ENCODE peak calls at places on chromosomes 1 and 21, in five cellular contexts. One of them, this sample, is unnamed. For H3K4me1, the result is how much of the 10 kb centered on the place peaks cover.

GRCh38 chr1:10778640-10779039 is 17.8 kb downstream of the CASZ1 start:
- DNase-seq in fibroblast of lung: no peak
- DNase-seq in endothelial cell of umbilical vein: no peak
- DNase-seq in GM23248: no peak
- DNase-seq in neural progenitor cell: no peak
- DNase-seq in this sample: no peak

GRCh38 chr1:30733520-30733919 is 10.1 kb upstream of the MATN1 start:
- DNase-seq in fibroblast of lung: no peak
- DNase-seq in endothelial cell of umbilical vein: no peak
- DNase-seq in GM23248: no peak
- DNase-seq in neural progenitor cell: no peak
- DNase-seq in this sample: no peak

GRCh38 chr1:39102537-39103320 is 76.6 kb downstream of the NDUFS5 start:
- DNase-seq in fibroblast of lung: peak
- DNase-seq in endothelial cell of umbilical vein: peak
- DNase-seq in GM23248: peak
- DNase-seq in neural progenitor cell: peak
- DNase-seq in this sample: peak

GRCh38 chr1:98323396-98323795 is 338.1 kb upstream of the SNX7 start:
- DNase-seq in fibroblast of lung: peak
- DNase-seq in endothelial cell of umbilical vein: peak
- DNase-seq in GM23248: peak
- DNase-seq in neural progenitor cell: no peak
- DNase-seq in this sample: peak

GRCh38 chr1:166377896-166378295 is 211.1 kb upstream of the FAM78B start:
- DNase-seq in fibroblast of lung: no peak
- DNase-seq in endothelial cell of umbilical vein: no peak
- DNase-seq in GM23248: no peak
- DNase-seq in neural progenitor cell: no peak
- DNase-seq in this sample: no peak

GRCh38 chr1:186059311-186059710 is 315.7 kb downstream of the TPR start:
- DNase-seq in fibroblast of lung: peak
- DNase-seq in endothelial cell of umbilical vein: no peak
- DNase-seq in GM23248: peak
- DNase-seq in neural progenitor cell: no peak
- DNase-seq in this sample: peak

GRCh38 chr1:110176299-110176956 is 26.1 kb downstream of the SLC6A17 start:
- DNase-seq in fibroblast of lung: no peak
- DNase-seq in endothelial cell of umbilical vein: peak
- DNase-seq in GM23248: no peak
- DNase-seq in neural progenitor cell: no peak
- DNase-seq in this sample: no peak

GRCh38 chr1:226123591-226124471 is 61.3 kb downstream of the H3-3A start:
- DNase-seq in fibroblast of lung: no peak
- DNase-seq in endothelial cell of umbilical vein: no peak
- DNase-seq in GM23248: peak
- DNase-seq in neural progenitor cell: no peak
- DNase-seq in this sample: no peak

GRCh38 chr21:28781602-28782274 is 210.9 kb downstream of the LTN1 start:
- DNase-seq in fibroblast of lung: peak
- DNase-seq in endothelial cell of umbilical vein: peak
- DNase-seq in GM23248: peak
- DNase-seq in neural progenitor cell: peak
- DNase-seq in this sample: no peak

GRCh38 chr1:10992864-10993263 is 19.6 kb upstream of the TARDBP start:
- DNase-seq in fibroblast of lung: no peak
- DNase-seq in endothelial cell of umbilical vein: no peak
- DNase-seq in GM23248: no peak
- DNase-seq in neural progenitor cell: no peak
- DNase-seq in this sample: no peak

GRCh38 chr1:116874622-116875277 is 35.0 kb upstream of the PTGFRN start:
- DNase-seq in fibroblast of lung: no peak
- DNase-seq in endothelial cell of umbilical vein: no peak
- DNase-seq in GM23248: peak
- DNase-seq in neural progenitor cell: no peak
- DNase-seq in this sample: peak

GRCh38 chr1:39387452-39387851 is 104.0 kb upstream of the BMP8A start:
- DNase-seq in fibroblast of lung: peak
- DNase-seq in endothelial cell of umbilical vein: peak
- DNase-seq in GM23248: peak
- DNase-seq in neural progenitor cell: no peak
- DNase-seq in this sample: peak

GRCh38 chr1:83500987-83501591 is 497.8 kb downstream of the TTLL7 start:
- DNase-seq in fibroblast of lung: no peak
- DNase-seq in endothelial cell of umbilical vein: no peak
- DNase-seq in GM23248: no peak
- DNase-seq in neural progenitor cell: no peak
- DNase-seq in this sample: no peak

GRCh38 chr1:113674591-113674990 is 84.7 kb downstream of the PHTF1 start:
- DNase-seq in fibroblast of lung: no peak
- DNase-seq in endothelial cell of umbilical vein: no peak
- DNase-seq in GM23248: peak
- DNase-seq in neural progenitor cell: no peak
- DNase-seq in this sample: no peak

GRCh38 chr1:245156736-245157505 is 2.1 kb downstream of the KIF26B start:
- DNase-seq in fibroblast of lung: peak
- DNase-seq in endothelial cell of umbilical vein: no peak
- DNase-seq in GM23248: peak
- DNase-seq in neural progenitor cell: peak
- DNase-seq in this sample: peak

GRCh38 chr21:45326169-45326833 is 38.6 kb upstream of the POFUT2 start:
- DNase-seq in fibroblast of lung: peak
- DNase-seq in endothelial cell of umbilical vein: no peak
- DNase-seq in GM23248: peak
- DNase-seq in neural progenitor cell: no peak
- DNase-seq in this sample: no peak

GRCh38 chr1:164602142-164602429 is 43.1 kb downstream of the PBX1 start:
- DNase-seq in fibroblast of lung: no peak
- DNase-seq in endothelial cell of umbilical vein: no peak
- DNase-seq in GM23248: peak
- DNase-seq in neural progenitor cell: no peak
- DNase-seq in this sample: no peak

GRCh38 chr1:1068374-1069060 is 5.6 kb downstream of the RNF223 start:
- DNase-seq in fibroblast of lung: no peak
- DNase-seq in endothelial cell of umbilical vein: no peak
- DNase-seq in GM23248: no peak
- DNase-seq in neural progenitor cell: peak
- DNase-seq in this sample: no peak

GRCh38 chr1:85815906-85816305 is 107.7 kb upstream of the ZNHIT6 start:
- DNase-seq in fibroblast of lung: no peak
- DNase-seq in endothelial cell of umbilical vein: no peak
- DNase-seq in GM23248: no peak
- DNase-seq in neural progenitor cell: no peak
- DNase-seq in this sample: no peak

GRCh38 chr1:71641013-71641412 is 560.2 kb upstream of the ZRANB2 start:
- DNase-seq in fibroblast of lung: no peak
- DNase-seq in endothelial cell of umbilical vein: no peak
- DNase-seq in GM23248: no peak
- DNase-seq in neural progenitor cell: no peak
- DNase-seq in this sample: no peak

GRCh38 chr1:173367136-173367535 is 110.0 kb upstream of the PRDX6 start:
- DNase-seq in fibroblast of lung: no peak
- DNase-seq in endothelial cell of umbilical vein: no peak
- DNase-seq in GM23248: no peak
- DNase-seq in neural progenitor cell: no peak
- DNase-seq in this sample: peak

GRCh38 chr1:113784104-113784779 is 25.0 kb upstream of the PHTF1 start:
- DNase-seq in fibroblast of lung: no peak
- DNase-seq in endothelial cell of umbilical vein: no peak
- DNase-seq in GM23248: no peak
- DNase-seq in neural progenitor cell: no peak
- DNase-seq in this sample: peak

GRCh38 chr1:14598007-14598497 is 433 bp upstream of the KAZN start:
- DNase-seq in fibroblast of lung: no peak
- DNase-seq in endothelial cell of umbilical vein: no peak
- DNase-seq in GM23248: no peak
- DNase-seq in neural progenitor cell: peak
- DNase-seq in this sample: no peak

DNA sequence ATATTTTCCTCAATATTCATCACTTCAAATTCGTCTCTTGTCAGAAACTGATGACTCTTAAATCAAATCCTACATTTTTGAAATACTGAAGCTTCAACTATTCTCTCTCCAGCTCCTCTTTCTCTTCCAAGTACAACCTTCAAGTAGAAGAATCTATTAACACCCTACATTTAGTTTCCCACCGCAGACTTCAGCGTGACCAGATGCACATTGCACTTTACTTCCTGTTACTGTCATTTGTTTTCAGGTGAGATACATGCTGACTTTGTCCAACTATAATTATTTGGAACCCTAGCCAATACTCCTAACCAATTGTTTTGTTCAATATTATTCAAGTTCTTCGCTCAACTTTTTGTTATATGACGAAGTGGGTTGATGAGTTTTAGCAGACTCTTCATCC is 116.0 kb downstream of the MRPL39 start:
- DNase-seq in fibroblast of lung: no peak
- DNase-seq in endothelial cell of umbilical vein: no peak
- DNase-seq in GM23248: no peak
- DNase-seq in neural progenitor cell: no peak
- DNase-seq in this sample: no peak
- H3K4me1 ChIP-seq in fibroblast of lung: under half
- H3K4me1 ChIP-seq in endothelial cell of umbilical vein: under half
- H3K4me1 ChIP-seq in GM23248: under half
- H3K4me1 ChIP-seq in neural progenitor cell: under half
- H3K4me1 ChIP-seq in this sample: under half

DNA sequence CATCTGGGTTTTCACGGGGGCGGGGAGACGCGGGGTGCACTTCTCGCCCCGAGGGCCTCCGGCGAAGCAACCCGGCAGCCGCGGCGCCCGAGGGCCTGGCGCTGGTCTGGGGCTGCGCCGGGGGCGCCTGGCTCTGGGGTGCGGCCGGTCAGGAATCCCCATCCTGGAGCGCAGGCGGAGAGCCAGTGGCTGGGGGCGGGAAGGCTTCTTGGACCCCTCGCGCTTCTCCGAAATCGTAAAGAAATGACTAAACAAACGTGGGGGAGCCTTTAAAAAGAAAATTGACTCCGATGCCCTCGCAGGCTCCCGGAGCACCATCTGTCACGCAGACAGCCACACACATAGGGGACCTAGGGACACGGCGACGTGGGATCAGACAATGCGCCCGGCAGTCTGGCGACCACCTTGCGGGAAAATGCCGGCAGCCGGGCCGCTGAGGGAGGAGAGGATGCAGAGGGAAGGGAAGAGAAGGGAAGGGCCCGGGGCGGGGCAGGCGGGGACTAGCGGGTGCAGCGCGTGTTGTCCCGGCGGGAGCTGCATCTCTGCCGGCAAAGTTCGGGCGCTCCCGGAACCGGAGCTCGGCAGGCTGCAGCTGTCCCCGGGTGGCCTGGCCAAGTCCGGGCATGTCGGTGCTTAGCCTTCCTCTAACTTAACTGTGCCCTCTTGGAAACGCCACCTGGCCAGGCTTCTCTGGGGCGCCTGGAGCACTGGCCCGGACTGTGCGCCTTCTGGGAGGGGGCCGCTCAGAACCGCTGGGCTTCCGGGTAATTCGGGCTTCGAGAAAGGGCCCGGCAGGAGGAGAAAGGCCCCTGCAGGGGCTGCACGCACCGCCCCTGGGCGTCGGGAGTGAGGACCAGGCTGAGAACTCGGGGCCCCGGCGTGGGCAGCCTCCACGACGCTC is 1.9 kb downstream of the NHLH2 start:
- DNase-seq in fibroblast of lung: no peak
- DNase-seq in endothelial cell of umbilical vein: no peak
- DNase-seq in GM23248: peak
- DNase-seq in neural progenitor cell: peak
- DNase-seq in this sample: no peak
- TF ChIP-seq EZH2 in fibroblast of lung: peak
- TF ChIP-seq EZH2 in endothelial cell of umbilical vein: peak
- TF ChIP-seq EZH2 in GM23248: peak
- TF ChIP-seq EZH2 in neural progenitor cell: peak
- TF ChIP-seq EZH2 in this sample: peak

GRCh38 chr1:221994274-221994698 is 252.4 kb upstream of the DUSP10 start:
- DNase-seq in fibroblast of lung: no peak
- DNase-seq in endothelial cell of umbilical vein: no peak
- DNase-seq in GM23248: peak
- DNase-seq in neural progenitor cell: no peak
- DNase-seq in this sample: peak

GRCh38 chr1:221992427-221992826 is 250.5 kb upstream of the DUSP10 start:
- DNase-seq in fibroblast of lung: no peak
- DNase-seq in endothelial cell of umbilical vein: no peak
- DNase-seq in GM23248: no peak
- DNase-seq in neural progenitor cell: no peak
- DNase-seq in this sample: no peak

GRCh38 chr1:221998186-221998612 is 256.3 kb upstream of the DUSP10 start:
- DNase-seq in fibroblast of lung: peak
- DNase-seq in endothelial cell of umbilical vein: no peak
- DNase-seq in GM23248: peak
- DNase-seq in neural progenitor cell: no peak
- DNase-seq in this sample: peak

GRCh38 chr1:221993444-221993948 is 251.6 kb upstream of the DUSP10 start:
- DNase-seq in fibroblast of lung: no peak
- DNase-seq in endothelial cell of umbilical vein: peak
- DNase-seq in GM23248: no peak
- DNase-seq in neural progenitor cell: no peak
- DNase-seq in this sample: no peak

DNA sequence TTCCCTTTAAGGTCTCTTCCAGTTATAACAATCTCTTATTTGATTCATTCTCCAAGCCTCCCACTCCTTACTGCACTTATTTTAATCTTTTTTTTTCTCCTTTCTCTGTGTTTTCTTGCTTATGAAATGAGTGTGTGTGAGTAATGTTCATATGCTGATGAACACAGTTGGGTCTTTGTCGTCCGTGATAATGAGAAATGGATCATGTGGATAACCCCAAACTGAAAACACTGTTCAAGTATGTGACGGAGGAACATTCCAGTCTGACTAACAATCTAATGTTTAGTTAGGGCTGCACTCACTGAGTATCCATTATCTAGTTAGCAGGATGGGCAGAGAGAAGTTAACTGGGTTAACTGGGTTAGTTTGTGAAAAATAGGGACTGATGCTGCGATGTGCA is 253.1 kb upstream of the DUSP10 start:
- DNase-seq in fibroblast of lung: peak
- DNase-seq in endothelial cell of umbilical vein: no peak
- DNase-seq in GM23248: peak
- DNase-seq in neural progenitor cell: no peak
- DNase-seq in this sample: peak
- H3K9ac ChIP-seq in fibroblast of lung: no peak
- H3K9ac ChIP-seq in endothelial cell of umbilical vein: no peak
- H3K9ac ChIP-seq in GM23248: peak
- H3K9ac ChIP-seq in neural progenitor cell: no peak
- H3K9ac ChIP-seq in this sample: peak

DNA sequence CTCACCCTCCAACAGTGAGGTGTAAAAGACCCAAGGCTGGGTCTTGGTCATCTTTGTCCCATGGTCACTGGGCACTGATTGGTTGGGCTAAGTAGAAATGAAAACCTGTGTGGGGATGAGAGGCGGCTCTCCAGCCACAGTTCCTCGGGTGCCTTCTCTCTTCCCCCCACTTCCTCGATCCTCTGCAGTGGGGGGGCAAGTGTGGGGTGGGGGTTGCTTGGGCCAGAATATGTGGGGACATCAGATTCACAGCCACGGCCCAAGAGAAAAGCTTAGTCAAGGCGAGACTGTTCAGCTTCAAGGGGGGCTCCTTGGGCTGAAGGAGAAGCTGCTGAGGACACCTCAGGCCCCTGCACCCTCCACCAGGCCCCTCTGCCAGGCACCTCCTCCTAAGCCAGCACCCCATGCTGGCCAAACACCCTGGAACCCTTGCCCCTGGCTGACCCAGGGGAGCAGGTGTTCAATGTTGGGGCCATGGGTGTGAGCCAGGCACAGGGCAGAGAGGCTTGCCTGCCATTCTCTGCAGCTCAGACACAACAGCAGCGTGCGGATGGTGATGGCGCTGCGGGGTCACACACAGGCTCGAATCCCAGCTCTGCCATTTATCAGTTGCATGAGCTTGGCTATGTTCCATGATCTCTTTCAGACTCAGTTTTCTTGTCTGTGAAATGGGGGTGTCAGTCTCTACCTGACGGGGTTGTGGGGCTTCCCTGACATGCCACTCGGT is 21.0 kb upstream of the TNFRSF1B start:
- DNase-seq in fibroblast of lung: no peak
- DNase-seq in endothelial cell of umbilical vein: no peak
- DNase-seq in GM23248: no peak
- DNase-seq in neural progenitor cell: no peak
- DNase-seq in this sample: no peak
- H3K4me1 ChIP-seq in fibroblast of lung: under half
- H3K4me1 ChIP-seq in endothelial cell of umbilical vein: under half
- H3K4me1 ChIP-seq in GM23248: under half
- H3K4me1 ChIP-seq in neural progenitor cell: under half
- H3K4me1 ChIP-seq in this sample: under half